ENCODE peak calls at places on chromosomes 16 and 17, in nine cellular contexts. One of them, this sample, is unnamed.

GRCh38 chr17:77644981-77645380 is 313.5 kb upstream of the TNRC6C start:
- DNase-seq in stimulated activated CD4-positive, alpha-beta T cell treated with anti-CD3 and anti-CD28 coated beads, Interleukin-4, amount 100 ng/mL, for 48 hours: no peak
- DNase-seq in COR-L47: no peak
- DNase-seq in prostate gland: no peak
- DNase-seq in left lung: no peak
- DNase-seq in frontal cortex: no peak
- DNase-seq in NCI-H1436: no peak
- DNase-seq in RCC 7860: no peak
- DNase-seq in Calu3: no peak
- DNase-seq in this sample: no peak

GRCh38 chr16:66054095-66054494 is 312.4 kb upstream of the CDH5 start:
- DNase-seq in stimulated activated CD4-positive, alpha-beta T cell treated with anti-CD3 and anti-CD28 coated beads, Interleukin-4, amount 100 ng/mL, for 48 hours: no peak
- DNase-seq in COR-L47: no peak
- DNase-seq in prostate gland: no peak
- DNase-seq in left lung: no peak
- DNase-seq in frontal cortex: no peak
- DNase-seq in NCI-H1436: no peak
- DNase-seq in RCC 7860: no peak
- DNase-seq in Calu3: no peak
- DNase-seq in this sample: no peak

GRCh38 chr16:86572041-86572521 is 5.5 kb downstream of the FOXC2 start:
- DNase-seq in stimulated activated CD4-positive, alpha-beta T cell treated with anti-CD3 and anti-CD28 coated beads, Interleukin-4, amount 100 ng/mL, for 48 hours: no peak
- DNase-seq in COR-L47: no peak
- DNase-seq in prostate gland: no peak
- DNase-seq in left lung: peak; percentile 38
- DNase-seq in frontal cortex: no peak
- DNase-seq in NCI-H1436: no peak
- DNase-seq in RCC 7860: no peak
- DNase-seq in Calu3: no peak
- DNase-seq in this sample: no peak

GRCh38 chr16:555528-556478 is 4.4 kb upstream of the PRR35 start:
- DNase-seq in stimulated activated CD4-positive, alpha-beta T cell treated with anti-CD3 and anti-CD28 coated beads, Interleukin-4, amount 100 ng/mL, for 48 hours: no peak
- DNase-seq in COR-L47: no peak
- DNase-seq in prostate gland: no peak
- DNase-seq in left lung: no peak
- DNase-seq in frontal cortex: no peak
- DNase-seq in NCI-H1436: no peak
- DNase-seq in RCC 7860: no peak
- DNase-seq in Calu3: no peak
- DNase-seq in this sample: no peak

GRCh38 chr17:77303620-77304019 is 162.9 kb downstream of the SEC14L1 start:
- DNase-seq in stimulated activated CD4-positive, alpha-beta T cell treated with anti-CD3 and anti-CD28 coated beads, Interleukin-4, amount 100 ng/mL, for 48 hours: no peak
- DNase-seq in COR-L47: no peak
- DNase-seq in prostate gland: no peak
- DNase-seq in left lung: no peak
- DNase-seq in frontal cortex: no peak
- DNase-seq in NCI-H1436: no peak
- DNase-seq in RCC 7860: no peak
- DNase-seq in Calu3: no peak
- DNase-seq in this sample: no peak

GRCh38 chr17:47837401-47838039 is 3.6 kb downstream of the SCRN2 start:
- DNase-seq in stimulated activated CD4-positive, alpha-beta T cell treated with anti-CD3 and anti-CD28 coated beads, Interleukin-4, amount 100 ng/mL, for 48 hours: no peak
- DNase-seq in COR-L47: no peak
- DNase-seq in prostate gland: no peak
- DNase-seq in left lung: no peak
- DNase-seq in frontal cortex: no peak
- DNase-seq in NCI-H1436: no peak
- DNase-seq in RCC 7860: peak; percentile 93
- DNase-seq in Calu3: no peak
- DNase-seq in this sample: no peak

GRCh38 chr17:82380860-82381702 is 9.5 kb downstream of the UTS2R start:
- DNase-seq in stimulated activated CD4-positive, alpha-beta T cell treated with anti-CD3 and anti-CD28 coated beads, Interleukin-4, amount 100 ng/mL, for 48 hours: no peak
- DNase-seq in COR-L47: no peak
- DNase-seq in prostate gland: no peak
- DNase-seq in left lung: no peak
- DNase-seq in frontal cortex: no peak
- DNase-seq in NCI-H1436: no peak
- DNase-seq in RCC 7860: no peak
- DNase-seq in Calu3: no peak
- DNase-seq in this sample: peak; percentile 58

GRCh38 chr17:58757162-58757613 is 1.5 kb downstream of the PPM1E start:
- DNase-seq in stimulated activated CD4-positive, alpha-beta T cell treated with anti-CD3 and anti-CD28 coated beads, Interleukin-4, amount 100 ng/mL, for 48 hours: no peak
- DNase-seq in COR-L47: no peak
- DNase-seq in prostate gland: no peak
- DNase-seq in left lung: no peak
- DNase-seq in frontal cortex: peak; percentile 15
- DNase-seq in NCI-H1436: no peak
- DNase-seq in RCC 7860: no peak
- DNase-seq in Calu3: no peak
- DNase-seq in this sample: no peak

GRCh38 chr16:1620391-1620790 is 8.2 kb downstream of the CRAMP1 start:
- DNase-seq in stimulated activated CD4-positive, alpha-beta T cell treated with anti-CD3 and anti-CD28 coated beads, Interleukin-4, amount 100 ng/mL, for 48 hours: no peak
- DNase-seq in COR-L47: no peak
- DNase-seq in prostate gland: no peak
- DNase-seq in left lung: no peak
- DNase-seq in frontal cortex: no peak
- DNase-seq in NCI-H1436: no peak
- DNase-seq in RCC 7860: no peak
- DNase-seq in Calu3: no peak
- DNase-seq in this sample: no peak